ENCODE peak calls at places on chromosomes 1 and 21, in ten cellular contexts. One of them, this sample, is unnamed.

GRCh38 chr1:59880735-59881134 is 45.8 kb downstream of the CYP2J2 start:
- DNase-seq in left colon: no peak
- DNase-seq in fibroblast of lung: no peak
- DNase-seq in islet precursor cell: no peak
- DNase-seq in AG04449: no peak
- DNase-seq in DMS79 treated with DMSO at 0.1 percent for 48 hours: no peak
- DNase-seq in activated naive CD8-positive, alpha-beta T cell treated with anti-CD3 and anti-CD28 coated beads, Interleukin-2, amount 50 U/mL, for 24 hours: no peak
- DNase-seq in iPS-NIHi11: no peak
- DNase-seq in iris pigment epithelial cell: no peak
- DNase-seq in mesothelial cell of epicardium: no peak
- DNase-seq in this sample: no peak

GRCh38 chr1:29984107-29984506 is 739.3 kb downstream of the MATN1 start:
- DNase-seq in fibroblast of lung: no peak
- DNase-seq in islet precursor cell: peak
- DNase-seq in AG04449: no peak
- DNase-seq in activated naive CD8-positive, alpha-beta T cell treated with anti-CD3 and anti-CD28 coated beads, Interleukin-2, amount 50 U/mL, for 24 hours: no peak
- DNase-seq in iris pigment epithelial cell: no peak
- DNase-seq in DMS79 treated with DMSO at 0.1 percent for 48 hours: peak
- DNase-seq in left colon: no peak
- DNase-seq in iPS-NIHi11: no peak
- DNase-seq in mesothelial cell of epicardium: no peak
- DNase-seq in this sample: no peak

GRCh38 chr1:158999301-159000069 is 10.2 kb upstream of the IFI16 start:
- DNase-seq in left colon: peak
- DNase-seq in activated naive CD8-positive, alpha-beta T cell treated with anti-CD3 and anti-CD28 coated beads, Interleukin-2, amount 50 U/mL, for 24 hours: no peak
- DNase-seq in islet precursor cell: peak
- DNase-seq in iris pigment epithelial cell: peak
- DNase-seq in DMS79 treated with DMSO at 0.1 percent for 48 hours: peak
- DNase-seq in fibroblast of lung: peak
- DNase-seq in mesothelial cell of epicardium: peak
- DNase-seq in AG04449: peak
- DNase-seq in iPS-NIHi11: peak
- DNase-seq in this sample: no peak

GRCh38 chr1:156412653-156413309 is 43.8 kb downstream of the RHBG start:
- DNase-seq in AG04449: no peak
- DNase-seq in activated naive CD8-positive, alpha-beta T cell treated with anti-CD3 and anti-CD28 coated beads, Interleukin-2, amount 50 U/mL, for 24 hours: no peak
- DNase-seq in iPS-NIHi11: no peak
- DNase-seq in DMS79 treated with DMSO at 0.1 percent for 48 hours: no peak
- DNase-seq in left colon: no peak
- DNase-seq in fibroblast of lung: no peak
- DNase-seq in mesothelial cell of epicardium: no peak
- DNase-seq in islet precursor cell: no peak
- DNase-seq in iris pigment epithelial cell: no peak
- DNase-seq in this sample: no peak

GRCh38 chr1:21200767-21201166 is 24.1 kb upstream of the EIF4G3 start:
- DNase-seq in AG04449: no peak
- DNase-seq in fibroblast of lung: peak
- DNase-seq in activated naive CD8-positive, alpha-beta T cell treated with anti-CD3 and anti-CD28 coated beads, Interleukin-2, amount 50 U/mL, for 24 hours: no peak
- DNase-seq in mesothelial cell of epicardium: no peak
- DNase-seq in left colon: no peak
- DNase-seq in DMS79 treated with DMSO at 0.1 percent for 48 hours: no peak
- DNase-seq in iris pigment epithelial cell: peak
- DNase-seq in iPS-NIHi11: no peak
- DNase-seq in islet precursor cell: no peak
- DNase-seq in this sample: no peak

GRCh38 chr1:10860682-10861081 is 64.2 kb upstream of the CASZ1 start:
- DNase-seq in AG04449: no peak
- DNase-seq in islet precursor cell: no peak
- DNase-seq in fibroblast of lung: no peak
- DNase-seq in left colon: no peak
- DNase-seq in mesothelial cell of epicardium: no peak
- DNase-seq in iPS-NIHi11: no peak
- DNase-seq in activated naive CD8-positive, alpha-beta T cell treated with anti-CD3 and anti-CD28 coated beads, Interleukin-2, amount 50 U/mL, for 24 hours: no peak
- DNase-seq in iris pigment epithelial cell: no peak
- DNase-seq in DMS79 treated with DMSO at 0.1 percent for 48 hours: no peak
- DNase-seq in this sample: no peak

GRCh38 chr1:225642177-225642576 is 10.7 kb downstream of the ENAH start:
- DNase-seq in iPS-NIHi11: no peak
- DNase-seq in AG04449: no peak
- DNase-seq in fibroblast of lung: no peak
- DNase-seq in islet precursor cell: no peak
- DNase-seq in left colon: no peak
- DNase-seq in iris pigment epithelial cell: peak
- DNase-seq in DMS79 treated with DMSO at 0.1 percent for 48 hours: no peak
- DNase-seq in mesothelial cell of epicardium: no peak
- DNase-seq in activated naive CD8-positive, alpha-beta T cell treated with anti-CD3 and anti-CD28 coated beads, Interleukin-2, amount 50 U/mL, for 24 hours: no peak
- DNase-seq in this sample: no peak

GRCh38 chr21:25970254-25970930 is 200.2 kb downstream of the APP start:
- DNase-seq in DMS79 treated with DMSO at 0.1 percent for 48 hours: no peak
- DNase-seq in left colon: no peak
- DNase-seq in activated naive CD8-positive, alpha-beta T cell treated with anti-CD3 and anti-CD28 coated beads, Interleukin-2, amount 50 U/mL, for 24 hours: no peak
- DNase-seq in islet precursor cell: no peak
- DNase-seq in iPS-NIHi11: no peak
- DNase-seq in mesothelial cell of epicardium: no peak
- DNase-seq in fibroblast of lung: no peak
- DNase-seq in iris pigment epithelial cell: peak
- DNase-seq in AG04449: no peak
- DNase-seq in this sample: no peak

GRCh38 chr1:65020774-65021173 is 54.4 kb upstream of the JAK1 start:
- DNase-seq in DMS79 treated with DMSO at 0.1 percent for 48 hours: no peak
- DNase-seq in AG04449: no peak
- DNase-seq in mesothelial cell of epicardium: no peak
- DNase-seq in iPS-NIHi11: peak
- DNase-seq in islet precursor cell: no peak
- DNase-seq in left colon: no peak
- DNase-seq in activated naive CD8-positive, alpha-beta T cell treated with anti-CD3 and anti-CD28 coated beads, Interleukin-2, amount 50 U/mL, for 24 hours: no peak
- DNase-seq in iris pigment epithelial cell: peak
- DNase-seq in fibroblast of lung: no peak
- DNase-seq in this sample: no peak

GRCh38 chr1:247482747-247483146 is 24.8 kb upstream of the OR2B11 start:
- DNase-seq in mesothelial cell of epicardium: no peak
- DNase-seq in activated naive CD8-positive, alpha-beta T cell treated with anti-CD3 and anti-CD28 coated beads, Interleukin-2, amount 50 U/mL, for 24 hours: no peak
- DNase-seq in iPS-NIHi11: no peak
- DNase-seq in DMS79 treated with DMSO at 0.1 percent for 48 hours: no peak
- DNase-seq in islet precursor cell: no peak
- DNase-seq in AG04449: no peak
- DNase-seq in iris pigment epithelial cell: no peak
- DNase-seq in left colon: no peak
- DNase-seq in fibroblast of lung: no peak
- DNase-seq in this sample: no peak

GRCh38 chr21:28793043-28793442 is 199.6 kb downstream of the LTN1 start:
- DNase-seq in mesothelial cell of epicardium: no peak
- DNase-seq in iPS-NIHi11: no peak
- DNase-seq in islet precursor cell: no peak
- DNase-seq in DMS79 treated with DMSO at 0.1 percent for 48 hours: no peak
- DNase-seq in iris pigment epithelial cell: peak
- DNase-seq in fibroblast of lung: peak
- DNase-seq in left colon: no peak
- DNase-seq in AG04449: no peak
- DNase-seq in activated naive CD8-positive, alpha-beta T cell treated with anti-CD3 and anti-CD28 coated beads, Interleukin-2, amount 50 U/mL, for 24 hours: no peak
- DNase-seq in this sample: peak

GRCh38 chr1:208213786-208214185 is 30.4 kb downstream of the PLXNA2 start:
- DNase-seq in DMS79 treated with DMSO at 0.1 percent for 48 hours: no peak
- DNase-seq in AG04449: no peak
- DNase-seq in mesothelial cell of epicardium: no peak
- DNase-seq in iris pigment epithelial cell: no peak
- DNase-seq in fibroblast of lung: no peak
- DNase-seq in iPS-NIHi11: no peak
- DNase-seq in islet precursor cell: no peak
- DNase-seq in activated naive CD8-positive, alpha-beta T cell treated with anti-CD3 and anti-CD28 coated beads, Interleukin-2, amount 50 U/mL, for 24 hours: no peak
- DNase-seq in left colon: no peak
- DNase-seq in this sample: no peak

GRCh38 chr1:3676581-3677410 is 24.5 kb downstream of the TP73 start:
- DNase-seq in fibroblast of lung: no peak
- DNase-seq in activated naive CD8-positive, alpha-beta T cell treated with anti-CD3 and anti-CD28 coated beads, Interleukin-2, amount 50 U/mL, for 24 hours: peak
- DNase-seq in iPS-NIHi11: no peak
- DNase-seq in mesothelial cell of epicardium: no peak
- DNase-seq in left colon: no peak
- DNase-seq in DMS79 treated with DMSO at 0.1 percent for 48 hours: no peak
- DNase-seq in islet precursor cell: no peak
- DNase-seq in iris pigment epithelial cell: no peak
- DNase-seq in AG04449: no peak
- DNase-seq in this sample: no peak

GRCh38 chr1:52709016-52709415 is 10.9 kb upstream of the COA7 start:
- DNase-seq in iPS-NIHi11: no peak
- DNase-seq in fibroblast of lung: peak
- DNase-seq in AG04449: no peak
- DNase-seq in iris pigment epithelial cell: no peak
- DNase-seq in left colon: no peak
- DNase-seq in mesothelial cell of epicardium: no peak
- DNase-seq in activated naive CD8-positive, alpha-beta T cell treated with anti-CD3 and anti-CD28 coated beads, Interleukin-2, amount 50 U/mL, for 24 hours: no peak
- DNase-seq in DMS79 treated with DMSO at 0.1 percent for 48 hours: no peak
- DNase-seq in islet precursor cell: no peak
- DNase-seq in this sample: no peak

GRCh38 chr1:154829062-154829461 is 41.0 kb downstream of the KCNN3 start:
- DNase-seq in mesothelial cell of epicardium: no peak
- DNase-seq in iris pigment epithelial cell: no peak
- DNase-seq in islet precursor cell: no peak
- DNase-seq in iPS-NIHi11: no peak
- DNase-seq in fibroblast of lung: no peak
- DNase-seq in DMS79 treated with DMSO at 0.1 percent for 48 hours: no peak
- DNase-seq in AG04449: no peak
- DNase-seq in activated naive CD8-positive, alpha-beta T cell treated with anti-CD3 and anti-CD28 coated beads, Interleukin-2, amount 50 U/mL, for 24 hours: no peak
- DNase-seq in left colon: no peak
- DNase-seq in this sample: no peak

GRCh38 chr1:65525297-65526048 is 105.0 kb downstream of the LEPR start:
- DNase-seq in AG04449: no peak
- DNase-seq in DMS79 treated with DMSO at 0.1 percent for 48 hours: no peak
- DNase-seq in iris pigment epithelial cell: no peak
- DNase-seq in iPS-NIHi11: peak
- DNase-seq in mesothelial cell of epicardium: peak
- DNase-seq in activated naive CD8-positive, alpha-beta T cell treated with anti-CD3 and anti-CD28 coated beads, Interleukin-2, amount 50 U/mL, for 24 hours: no peak
- DNase-seq in fibroblast of lung: no peak
- DNase-seq in left colon: no peak
- DNase-seq in islet precursor cell: peak
- DNase-seq in this sample: no peak

GRCh38 chr1:86933562-86934377 is 19.3 kb downstream of the HS2ST1 start:
- DNase-seq in DMS79 treated with DMSO at 0.1 percent for 48 hours: peak
- DNase-seq in iPS-NIHi11: peak
- DNase-seq in mesothelial cell of epicardium: no peak
- DNase-seq in fibroblast of lung: no peak
- DNase-seq in AG04449: no peak
- DNase-seq in activated naive CD8-positive, alpha-beta T cell treated with anti-CD3 and anti-CD28 coated beads, Interleukin-2, amount 50 U/mL, for 24 hours: no peak
- DNase-seq in iris pigment epithelial cell: no peak
- DNase-seq in islet precursor cell: no peak
- DNase-seq in left colon: no peak
- DNase-seq in this sample: no peak

GRCh38 chr1:33050221-33051076 is 13.8 kb upstream of the AK2 start:
- DNase-seq in islet precursor cell: no peak
- DNase-seq in iPS-NIHi11: no peak
- DNase-seq in mesothelial cell of epicardium: no peak
- DNase-seq in activated naive CD8-positive, alpha-beta T cell treated with anti-CD3 and anti-CD28 coated beads, Interleukin-2, amount 50 U/mL, for 24 hours: no peak
- DNase-seq in AG04449: peak
- DNase-seq in fibroblast of lung: peak
- DNase-seq in left colon: no peak
- DNase-seq in DMS79 treated with DMSO at 0.1 percent for 48 hours: no peak
- DNase-seq in iris pigment epithelial cell: peak
- DNase-seq in this sample: no peak

GRCh38 chr1:86507935-86508582 is 38.8 kb upstream of the CLCA4 start:
- DNase-seq in iPS-NIHi11: peak
- DNase-seq in iris pigment epithelial cell: peak
- DNase-seq in left colon: no peak
- DNase-seq in DMS79 treated with DMSO at 0.1 percent for 48 hours: peak
- DNase-seq in activated naive CD8-positive, alpha-beta T cell treated with anti-CD3 and anti-CD28 coated beads, Interleukin-2, amount 50 U/mL, for 24 hours: no peak
- DNase-seq in AG04449: no peak
- DNase-seq in mesothelial cell of epicardium: no peak
- DNase-seq in fibroblast of lung: peak
- DNase-seq in islet precursor cell: no peak
- DNase-seq in this sample: no peak

This sample was measured in NCI-H524.